ENCODE peak calls at places on chromosomes 11 and 22, in seven cellular contexts. One of them, this sample, is unnamed.

GRCh38 chr22:30474683-30475424 is 3.0 kb upstream of the SEC14L3 start:
- DNase-seq in psoas muscle: no peak
- DNase-seq in foreskin keratinocyte: no peak
- DNase-seq in heart right ventricle: no peak
- DNase-seq in ovary: no peak
- DNase-seq in dorsolateral prefrontal cortex: no peak
- DNase-seq in HL-60: no peak
- DNase-seq in this sample: no peak

GRCh38 chr22:37018815-37019308 is 385 bp downstream of the TST start:
- DNase-seq in psoas muscle: peak; percentile 83
- DNase-seq in foreskin keratinocyte: peak; percentile 23
- DNase-seq in heart right ventricle: peak; percentile 78
- DNase-seq in ovary: peak; percentile 87
- DNase-seq in dorsolateral prefrontal cortex: no peak
- DNase-seq in HL-60: no peak
- DNase-seq in this sample: no peak

GRCh38 chr11:9605742-9606141 is 32.3 kb downstream of the WEE1 start:
- DNase-seq in psoas muscle: no peak
- DNase-seq in foreskin keratinocyte: no peak
- DNase-seq in heart right ventricle: no peak
- DNase-seq in ovary: no peak
- DNase-seq in dorsolateral prefrontal cortex: no peak
- DNase-seq in HL-60: no peak
- DNase-seq in this sample: no peak

GRCh38 chr11:2770556-2771301 is 70.9 kb upstream of the KCNQ1OT1 start:
- DNase-seq in psoas muscle: no peak
- DNase-seq in foreskin keratinocyte: no peak
- DNase-seq in heart right ventricle: no peak
- DNase-seq in ovary: no peak
- DNase-seq in dorsolateral prefrontal cortex: peak; percentile 1
- DNase-seq in HL-60: no peak
- DNase-seq in this sample: peak; percentile 56

GRCh38 chr11:79444923-79445322 is 4.1 kb upstream of the TENM4 start:
- DNase-seq in psoas muscle: no peak
- DNase-seq in foreskin keratinocyte: no peak
- DNase-seq in heart right ventricle: no peak
- DNase-seq in ovary: no peak
- DNase-seq in dorsolateral prefrontal cortex: no peak
- DNase-seq in HL-60: no peak
- DNase-seq in this sample: no peak

GRCh38 chr22:23248583-23248982 is 68.3 kb downstream of the BCR start:
- DNase-seq in psoas muscle: peak; percentile 20
- DNase-seq in foreskin keratinocyte: no peak
- DNase-seq in heart right ventricle: no peak
- DNase-seq in ovary: no peak
- DNase-seq in dorsolateral prefrontal cortex: no peak
- DNase-seq in HL-60: no peak
- DNase-seq in this sample: no peak

GRCh38 chr11:95284057-95285052 is 53.4 kb upstream of the SESN3 start:
- DNase-seq in psoas muscle: no peak
- DNase-seq in foreskin keratinocyte: no peak
- DNase-seq in heart right ventricle: no peak
- DNase-seq in ovary: no peak
- DNase-seq in dorsolateral prefrontal cortex: no peak
- DNase-seq in HL-60: no peak
- DNase-seq in this sample: no peak

GRCh38 chr11:121328213-121328966 is 35.8 kb downstream of the SC5D start:
- DNase-seq in psoas muscle: no peak
- DNase-seq in foreskin keratinocyte: no peak
- DNase-seq in heart right ventricle: no peak
- DNase-seq in ovary: no peak
- DNase-seq in dorsolateral prefrontal cortex: no peak
- DNase-seq in HL-60: no peak
- DNase-seq in this sample: no peak

GRCh38 chr11:19725379-19726079 is 12.9 kb downstream of the NAV2 start:
- DNase-seq in psoas muscle: no peak
- DNase-seq in foreskin keratinocyte: peak; percentile 1
- DNase-seq in heart right ventricle: no peak
- DNase-seq in ovary: no peak
- DNase-seq in dorsolateral prefrontal cortex: no peak
- DNase-seq in HL-60: no peak
- DNase-seq in this sample: no peak

GRCh38 chr11:19724765-19725164 is 12.1 kb downstream of the NAV2 start:
- DNase-seq in psoas muscle: no peak
- DNase-seq in foreskin keratinocyte: no peak
- DNase-seq in heart right ventricle: no peak
- DNase-seq in ovary: no peak
- DNase-seq in dorsolateral prefrontal cortex: no peak
- DNase-seq in HL-60: no peak
- DNase-seq in this sample: no peak

GRCh38 chr11:19728436-19728835 is 15.8 kb downstream of the NAV2 start:
- DNase-seq in psoas muscle: no peak
- DNase-seq in foreskin keratinocyte: no peak
- DNase-seq in heart right ventricle: no peak
- DNase-seq in ovary: no peak
- DNase-seq in dorsolateral prefrontal cortex: no peak
- DNase-seq in HL-60: no peak
- DNase-seq in this sample: no peak

GRCh38 chr11:19729141-19729540 is 16.5 kb downstream of the NAV2 start:
- DNase-seq in psoas muscle: no peak
- DNase-seq in foreskin keratinocyte: no peak
- DNase-seq in heart right ventricle: no peak
- DNase-seq in ovary: no peak
- DNase-seq in dorsolateral prefrontal cortex: peak; percentile 83
- DNase-seq in HL-60: no peak
- DNase-seq in this sample: no peak

GRCh38 chr11:19727246-19727645 is 14.6 kb downstream of the NAV2 start:
- DNase-seq in psoas muscle: peak; percentile 60
- DNase-seq in foreskin keratinocyte: no peak
- DNase-seq in heart right ventricle: no peak
- DNase-seq in ovary: no peak
- DNase-seq in dorsolateral prefrontal cortex: peak; percentile 50
- DNase-seq in HL-60: no peak
- DNase-seq in this sample: no peak
- H3K27ac ChIP-seq in psoas muscle: no peak overlapping the region
- H3K27ac ChIP-seq in foreskin keratinocyte: no peak overlapping the region
- H3K27ac ChIP-seq in heart right ventricle: no peak overlapping the region
- H3K27ac ChIP-seq in ovary: no peak overlapping the region
- H3K27ac ChIP-seq in dorsolateral prefrontal cortex: peak overlapping the region; percentile 81
- H3K27ac ChIP-seq in HL-60: no peak overlapping the region
- H3K27ac ChIP-seq in this sample: no peak overlapping the region

GRCh38 chr11:16406226-16406625 is 49.9 kb upstream of the SOX6 start:
- DNase-seq in psoas muscle: no peak
- DNase-seq in foreskin keratinocyte: no peak
- DNase-seq in heart right ventricle: no peak
- DNase-seq in ovary: no peak
- DNase-seq in dorsolateral prefrontal cortex: no peak
- DNase-seq in HL-60: no peak
- DNase-seq in this sample: no peak

GRCh38 chr11:16404781-16405180 is 48.4 kb upstream of the SOX6 start:
- DNase-seq in psoas muscle: no peak
- DNase-seq in foreskin keratinocyte: no peak
- DNase-seq in heart right ventricle: no peak
- DNase-seq in ovary: no peak
- DNase-seq in dorsolateral prefrontal cortex: no peak
- DNase-seq in HL-60: no peak
- DNase-seq in this sample: no peak

GRCh38 chr11:16403448-16403803 is 47.1 kb upstream of the SOX6 start:
- DNase-seq in psoas muscle: no peak
- DNase-seq in foreskin keratinocyte: no peak
- DNase-seq in heart right ventricle: no peak
- DNase-seq in ovary: no peak
- DNase-seq in dorsolateral prefrontal cortex: no peak
- DNase-seq in HL-60: no peak
- DNase-seq in this sample: no peak

GRCh38 chr11:16402654-16403447 is 46.5 kb upstream of the SOX6 start:
- DNase-seq in psoas muscle: no peak
- DNase-seq in foreskin keratinocyte: no peak
- DNase-seq in heart right ventricle: no peak
- DNase-seq in ovary: no peak
- DNase-seq in dorsolateral prefrontal cortex: no peak
- DNase-seq in HL-60: no peak
- DNase-seq in this sample: no peak

GRCh38 chr11:16403851-16404250 is 47.5 kb upstream of the SOX6 start:
- DNase-seq in psoas muscle: no peak
- DNase-seq in foreskin keratinocyte: no peak
- DNase-seq in heart right ventricle: no peak
- DNase-seq in ovary: no peak
- DNase-seq in dorsolateral prefrontal cortex: no peak
- DNase-seq in HL-60: no peak
- DNase-seq in this sample: no peak
- H3K27me3 ChIP-seq in psoas muscle: no peaks in the 10 kb centered on the region
- H3K27me3 ChIP-seq in foreskin keratinocyte: no peaks in the 10 kb centered on the region
- H3K27me3 ChIP-seq in heart right ventricle: no peaks in the 10 kb centered on the region
- H3K27me3 ChIP-seq in ovary: no peaks in the 10 kb centered on the region
- H3K27me3 ChIP-seq in dorsolateral prefrontal cortex: no peaks in the 10 kb centered on the region
- H3K27me3 ChIP-seq in HL-60: no peaks in the 10 kb centered on the region
- H3K27me3 ChIP-seq in this sample: no peaks in the 10 kb centered on the region

DNA sequence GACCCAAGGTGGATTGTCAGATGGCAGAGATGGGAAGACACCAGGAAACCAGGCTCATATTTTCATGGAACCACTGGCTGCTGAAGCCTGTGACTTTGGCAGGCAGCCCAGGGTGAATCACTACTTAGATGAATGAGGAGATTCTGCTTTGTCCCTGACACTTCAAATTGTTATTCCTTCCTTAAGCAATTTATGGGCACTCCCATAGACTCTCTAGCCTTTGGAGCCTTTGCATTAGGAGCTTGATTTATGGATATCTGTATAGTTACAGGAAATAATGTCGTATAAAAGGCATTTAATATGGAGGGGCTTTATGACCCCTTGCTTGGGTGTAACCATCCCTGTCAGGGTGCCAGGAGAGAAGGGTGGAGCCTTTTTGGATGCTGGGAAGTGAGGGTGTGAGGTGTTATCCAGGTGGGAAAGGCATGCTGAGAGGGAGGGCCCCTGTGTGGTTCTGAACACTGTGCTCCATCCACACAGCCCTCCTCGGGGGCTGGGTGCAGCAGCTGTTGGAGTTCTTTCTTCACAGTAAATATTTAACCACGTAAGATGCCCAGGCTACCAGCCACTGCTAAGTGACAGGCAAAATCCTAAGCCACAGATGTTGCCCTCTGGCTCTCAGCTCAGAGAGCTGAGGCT is 35.3 kb downstream of the IL18 start:
- DNase-seq in psoas muscle: peak; percentile 73
- DNase-seq in foreskin keratinocyte: peak; percentile 77
- DNase-seq in heart right ventricle: peak; percentile 18
- DNase-seq in ovary: no peak
- DNase-seq in dorsolateral prefrontal cortex: no peak
- DNase-seq in HL-60: no peak
- DNase-seq in this sample: no peak
- H3K27ac ChIP-seq in psoas muscle: no peak overlapping the region
- H3K27ac ChIP-seq in foreskin keratinocyte: peak overlapping the region; percentile 35
- H3K27ac ChIP-seq in heart right ventricle: peak overlapping the region; percentile 5
- H3K27ac ChIP-seq in ovary: no peak overlapping the region
- H3K27ac ChIP-seq in dorsolateral prefrontal cortex: peak overlapping the region; percentile 58
- H3K27ac ChIP-seq in HL-60: no peak overlapping the region
- H3K27ac ChIP-seq in this sample: peak overlapping the region; percentile 81

GRCh38 chr11:77876045-77876444 is 55.1 kb downstream of the AAMDC start:
- DNase-seq in psoas muscle: no peak
- DNase-seq in foreskin keratinocyte: no peak
- DNase-seq in heart right ventricle: no peak
- DNase-seq in ovary: no peak
- DNase-seq in dorsolateral prefrontal cortex: no peak
- DNase-seq in HL-60: no peak
- DNase-seq in this sample: no peak
- H3K27me3 ChIP-seq in psoas muscle: no peaks in the 10 kb centered on the region
- H3K27me3 ChIP-seq in foreskin keratinocyte: no peaks in the 10 kb centered on the region
- H3K27me3 ChIP-seq in heart right ventricle: no peaks in the 10 kb centered on the region
- H3K27me3 ChIP-seq in ovary: no peaks in the 10 kb centered on the region
- H3K27me3 ChIP-seq in dorsolateral prefrontal cortex: no peaks in the 10 kb centered on the region
- H3K27me3 ChIP-seq in HL-60: no peaks in the 10 kb centered on the region
- H3K27me3 ChIP-seq in this sample: no peaks in the 10 kb centered on the region

GRCh38 chr11:70824590-70825300 is 426.4 kb downstream of the CTTN start:
- DNase-seq in psoas muscle: no peak
- DNase-seq in foreskin keratinocyte: no peak
- DNase-seq in heart right ventricle: no peak
- DNase-seq in ovary: no peak
- DNase-seq in dorsolateral prefrontal cortex: no peak
- DNase-seq in HL-60: no peak
- DNase-seq in this sample: no peak
- H3K27ac ChIP-seq in psoas muscle: no peak overlapping the region
- H3K27ac ChIP-seq in foreskin keratinocyte: no peak overlapping the region
- H3K27ac ChIP-seq in heart right ventricle: no peak overlapping the region
- H3K27ac ChIP-seq in ovary: no peak overlapping the region
- H3K27ac ChIP-seq in dorsolateral prefrontal cortex: peak overlapping the region; percentile 44
- H3K27ac ChIP-seq in HL-60: no peak overlapping the region
- H3K27ac ChIP-seq in this sample: no peak overlapping the region

DNA sequence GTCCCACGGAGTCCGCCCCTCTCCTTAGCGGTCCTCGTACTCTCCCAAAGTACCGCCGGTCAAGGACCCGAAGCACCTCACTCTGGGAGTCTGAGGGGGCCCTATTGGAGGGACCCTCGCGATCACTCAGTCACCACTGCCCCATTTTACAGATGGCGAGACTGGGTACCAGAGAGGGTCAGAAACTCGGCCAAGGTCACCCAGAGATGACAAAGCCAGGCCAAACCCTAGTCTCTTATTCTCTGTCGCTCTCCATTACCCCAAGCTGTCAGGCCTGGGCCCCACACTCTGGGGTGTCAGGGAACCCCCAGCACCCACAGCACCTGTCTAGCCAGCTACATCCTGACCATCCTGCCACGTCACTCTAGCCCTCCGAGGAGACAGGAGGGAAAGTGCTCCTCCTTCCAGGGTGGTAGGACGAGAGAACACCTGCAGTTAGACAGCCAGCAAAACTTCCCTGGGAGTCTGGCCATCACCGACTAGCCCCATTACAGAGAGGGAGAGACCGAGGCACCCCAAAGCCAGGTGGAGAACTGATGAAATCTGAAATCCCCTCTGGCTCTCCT is 1.4 kb upstream of the KCNJ4 start:
- DNase-seq in psoas muscle: no peak
- DNase-seq in foreskin keratinocyte: no peak
- DNase-seq in heart right ventricle: no peak
- DNase-seq in ovary: no peak
- DNase-seq in dorsolateral prefrontal cortex: no peak
- DNase-seq in HL-60: no peak
- DNase-seq in this sample: no peak
- H3K27me3 ChIP-seq in psoas muscle: peaks cover 21% of the 10 kb centered on the region
- H3K27me3 ChIP-seq in foreskin keratinocyte: peaks cover 93% of the 10 kb centered on the region
- H3K27me3 ChIP-seq in heart right ventricle: peaks cover 58% of the 10 kb centered on the region
- H3K27me3 ChIP-seq in ovary: no peaks in the 10 kb centered on the region
- H3K27me3 ChIP-seq in dorsolateral prefrontal cortex: no peaks in the 10 kb centered on the region
- H3K27me3 ChIP-seq in HL-60: peaks cover 48% of the 10 kb centered on the region
- H3K27me3 ChIP-seq in this sample: peaks cover 85% of the 10 kb centered on the region

This sample was measured in suprapubic skin.